ENCODE peak calls at places on chromosomes 3 and 15, in seven cellular contexts. One of them, this sample, is unnamed. For H3K4me1, the result is how much of the 10 kb centered on the place peaks cover.

GRCh38 chr3:124059580-124059979 is 67.7 kb upstream of the ROPN1 start:
- DNase-seq in small intestine: no peak
- DNase-seq in tibial nerve: no peak
- DNase-seq in esophagus squamous epithelium: no peak
- DNase-seq in neural progenitor cell: no peak
- DNase-seq in breast epithelium: no peak
- DNase-seq in neuronal stem cell: no peak
- DNase-seq in this sample: no peak

GRCh38 chr3:55570361-55570760 is 83.3 kb upstream of the WNT5A start:
- DNase-seq in neural progenitor cell: no peak
- DNase-seq in small intestine: no peak
- DNase-seq in breast epithelium: no peak
- DNase-seq in esophagus squamous epithelium: no peak
- DNase-seq in neuronal stem cell: no peak
- DNase-seq in tibial nerve: no peak
- DNase-seq in this sample: no peak

GRCh38 chr3:180987344-180987743 is 2.2 kb downstream of the DNAJC19 start:
- DNase-seq in neuronal stem cell: no peak
- DNase-seq in small intestine: no peak
- DNase-seq in breast epithelium: no peak
- DNase-seq in esophagus squamous epithelium: no peak
- DNase-seq in neural progenitor cell: no peak
- DNase-seq in tibial nerve: no peak
- DNase-seq in this sample: no peak

GRCh38 chr3:151283907-151284461 is 5.6 kb upstream of the P2RY14 start:
- DNase-seq in esophagus squamous epithelium: no peak
- DNase-seq in breast epithelium: no peak
- DNase-seq in neural progenitor cell: no peak
- DNase-seq in small intestine: no peak
- DNase-seq in tibial nerve: no peak
- DNase-seq in neuronal stem cell: no peak
- DNase-seq in this sample: peak

GRCh38 chr3:23999012-23999641 is 54.0 kb downstream of the NR1D2 start:
- DNase-seq in neuronal stem cell: peak
- DNase-seq in small intestine: peak
- DNase-seq in neural progenitor cell: peak
- DNase-seq in breast epithelium: peak
- DNase-seq in esophagus squamous epithelium: no peak
- DNase-seq in tibial nerve: peak
- DNase-seq in this sample: peak

GRCh38 chr3:107384428-107384827 is 7.2 kb downstream of the CCDC54 start:
- DNase-seq in neuronal stem cell: no peak
- DNase-seq in neural progenitor cell: no peak
- DNase-seq in breast epithelium: no peak
- DNase-seq in tibial nerve: no peak
- DNase-seq in small intestine: no peak
- DNase-seq in esophagus squamous epithelium: no peak
- DNase-seq in this sample: no peak

GRCh38 chr15:61871926-61872522 is 188.2 kb downstream of the VPS13C start:
- DNase-seq in small intestine: peak
- DNase-seq in neural progenitor cell: peak
- DNase-seq in neuronal stem cell: no peak
- DNase-seq in breast epithelium: no peak
- DNase-seq in esophagus squamous epithelium: no peak
- DNase-seq in tibial nerve: no peak
- DNase-seq in this sample: no peak

GRCh38 chr15:74505837-74506514 is 35.0 kb upstream of the ARID3B start:
- DNase-seq in tibial nerve: no peak
- DNase-seq in neuronal stem cell: no peak
- DNase-seq in small intestine: no peak
- DNase-seq in neural progenitor cell: no peak
- DNase-seq in esophagus squamous epithelium: no peak
- DNase-seq in breast epithelium: no peak
- DNase-seq in this sample: no peak

GRCh38 chr3:194756460-194757355 is 71.0 kb downstream of the FAM43A start:
- DNase-seq in breast epithelium: no peak
- DNase-seq in esophagus squamous epithelium: no peak
- DNase-seq in neuronal stem cell: no peak
- DNase-seq in tibial nerve: no peak
- DNase-seq in neural progenitor cell: no peak
- DNase-seq in small intestine: no peak
- DNase-seq in this sample: no peak

GRCh38 chr15:78695046-78695671 is 54.1 kb upstream of the CHRNB4 start:
- DNase-seq in esophagus squamous epithelium: no peak
- DNase-seq in neuronal stem cell: no peak
- DNase-seq in breast epithelium: no peak
- DNase-seq in small intestine: no peak
- DNase-seq in neural progenitor cell: no peak
- DNase-seq in tibial nerve: no peak
- DNase-seq in this sample: no peak

GRCh38 chr3:101964861-101965260 is 115.5 kb downstream of the NFKBIZ start:
- DNase-seq in breast epithelium: no peak
- DNase-seq in tibial nerve: no peak
- DNase-seq in neural progenitor cell: peak
- DNase-seq in small intestine: no peak
- DNase-seq in esophagus squamous epithelium: no peak
- DNase-seq in neuronal stem cell: no peak
- DNase-seq in this sample: no peak

GRCh38 chr3:13141991-13142412 is 68.8 kb upstream of the IQSEC1 start:
- DNase-seq in breast epithelium: no peak
- DNase-seq in neural progenitor cell: peak
- DNase-seq in tibial nerve: no peak
- DNase-seq in small intestine: no peak
- DNase-seq in esophagus squamous epithelium: no peak
- DNase-seq in neuronal stem cell: peak
- DNase-seq in this sample: peak

GRCh38 chr3:181696641-181697230 is 15.0 kb upstream of the SOX2 start:
- DNase-seq in small intestine: no peak
- DNase-seq in esophagus squamous epithelium: no peak
- DNase-seq in neuronal stem cell: no peak
- DNase-seq in tibial nerve: no peak
- DNase-seq in neural progenitor cell: no peak
- DNase-seq in breast epithelium: no peak
- DNase-seq in this sample: no peak

GRCh38 chr15:69987492-69988482 is 109.9 kb downstream of the TLE3 start:
- DNase-seq in esophagus squamous epithelium: no peak
- DNase-seq in neural progenitor cell: no peak
- DNase-seq in neuronal stem cell: no peak
- DNase-seq in tibial nerve: no peak
- DNase-seq in breast epithelium: no peak
- DNase-seq in small intestine: peak
- DNase-seq in this sample: no peak

GRCh38 chr3:171376125-171376947 is 83.9 kb downstream of the TNIK start:
- DNase-seq in breast epithelium: no peak
- DNase-seq in small intestine: no peak
- DNase-seq in esophagus squamous epithelium: no peak
- DNase-seq in neural progenitor cell: no peak
- DNase-seq in tibial nerve: no peak
- DNase-seq in neuronal stem cell: no peak
- DNase-seq in this sample: no peak
- H3K4me1 ChIP-seq in breast epithelium: under half
- H3K4me1 ChIP-seq in small intestine: under half
- H3K4me1 ChIP-seq in esophagus squamous epithelium: under half
- H3K4me1 ChIP-seq in neural progenitor cell: under half
- H3K4me1 ChIP-seq in tibial nerve: under half
- H3K4me1 ChIP-seq in neuronal stem cell: under half
- H3K4me1 ChIP-seq in this sample: under half

DNA sequence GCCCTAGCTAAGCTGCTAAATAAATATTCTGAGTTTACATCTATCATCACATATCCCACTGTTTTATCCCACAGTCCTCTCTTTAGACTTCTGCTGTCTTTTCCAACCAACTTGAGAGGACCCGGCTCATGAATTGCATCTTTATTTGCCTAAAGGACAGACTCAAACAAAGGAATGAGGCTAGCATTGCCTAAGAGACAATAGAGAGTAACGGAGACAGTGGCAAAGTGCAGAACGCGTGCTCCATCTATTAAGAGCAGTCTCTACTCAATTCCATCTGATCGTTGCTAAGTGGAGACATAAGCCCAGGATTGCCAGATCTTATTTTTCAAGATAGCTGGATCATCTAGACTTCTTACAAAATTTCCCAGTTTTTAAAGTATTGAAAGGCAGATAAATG is 2.3 kb downstream of the ADAMTSL3 start:
- DNase-seq in breast epithelium: no peak
- DNase-seq in esophagus squamous epithelium: no peak
- DNase-seq in neuronal stem cell: no peak
- DNase-seq in neural progenitor cell: no peak
- DNase-seq in small intestine: no peak
- DNase-seq in tibial nerve: no peak
- DNase-seq in this sample: no peak
- H3K27ac ChIP-seq in breast epithelium: no peak
- H3K27ac ChIP-seq in esophagus squamous epithelium: no peak
- H3K27ac ChIP-seq in neuronal stem cell: no peak
- H3K27ac ChIP-seq in neural progenitor cell: no peak
- H3K27ac ChIP-seq in small intestine: no peak
- H3K27ac ChIP-seq in tibial nerve: no peak
- H3K27ac ChIP-seq in this sample: peak

GRCh38 chr3:187188931-187189330 is 8.4 kb upstream of the RTP1 start:
- DNase-seq in tibial nerve: no peak
- DNase-seq in esophagus squamous epithelium: no peak
- DNase-seq in neural progenitor cell: no peak
- DNase-seq in breast epithelium: no peak
- DNase-seq in neuronal stem cell: no peak
- DNase-seq in small intestine: no peak
- DNase-seq in this sample: no peak

GRCh38 chr3:187186375-187186774 is 10.9 kb upstream of the RTP1 start:
- DNase-seq in tibial nerve: no peak
- DNase-seq in esophagus squamous epithelium: no peak
- DNase-seq in neuronal stem cell: no peak
- DNase-seq in breast epithelium: no peak
- DNase-seq in neural progenitor cell: no peak
- DNase-seq in small intestine: no peak
- DNase-seq in this sample: no peak

GRCh38 chr3:187183903-187184302 is 13.4 kb upstream of the RTP1 start:
- DNase-seq in esophagus squamous epithelium: no peak
- DNase-seq in neural progenitor cell: no peak
- DNase-seq in breast epithelium: no peak
- DNase-seq in neuronal stem cell: no peak
- DNase-seq in small intestine: no peak
- DNase-seq in tibial nerve: no peak
- DNase-seq in this sample: no peak

GRCh38 chr3:187185759-187186158 is 11.5 kb upstream of the RTP1 start:
- DNase-seq in breast epithelium: no peak
- DNase-seq in neural progenitor cell: peak
- DNase-seq in neuronal stem cell: no peak
- DNase-seq in esophagus squamous epithelium: no peak
- DNase-seq in small intestine: no peak
- DNase-seq in tibial nerve: no peak
- DNase-seq in this sample: no peak

DNA sequence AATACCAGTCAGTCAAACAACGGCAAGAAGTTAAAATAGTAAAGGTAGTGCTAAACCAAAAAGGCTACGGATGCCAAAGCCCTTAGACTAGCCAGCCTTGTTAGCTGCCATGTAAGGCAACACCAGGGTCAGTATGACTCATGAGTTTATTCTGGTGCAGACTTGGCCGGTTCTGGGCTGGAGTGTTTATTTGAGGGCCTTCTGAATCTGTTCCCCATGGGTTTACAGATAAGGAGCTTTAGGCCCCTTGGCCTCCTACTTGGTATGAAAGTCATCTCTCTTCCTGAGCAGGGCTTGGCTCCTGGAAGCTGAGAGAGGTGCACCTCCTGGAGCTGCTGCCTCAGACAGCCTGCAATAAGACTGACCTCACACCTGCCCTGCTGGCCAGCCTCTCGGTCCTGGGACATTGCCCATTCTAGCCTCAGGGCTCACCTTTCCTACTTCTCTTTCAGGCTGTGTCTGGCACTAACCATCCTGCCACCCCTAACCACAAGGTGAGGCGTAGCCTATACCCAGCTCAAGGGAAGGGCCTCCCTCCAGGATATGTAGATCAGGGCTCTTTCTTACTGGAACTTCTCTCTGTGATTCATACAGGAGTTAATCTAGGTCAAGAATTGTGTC is 10.4 kb upstream of the RTP1 start:
- DNase-seq in neuronal stem cell: no peak
- DNase-seq in esophagus squamous epithelium: no peak
- DNase-seq in tibial nerve: no peak
- DNase-seq in neural progenitor cell: no peak
- DNase-seq in small intestine: no peak
- DNase-seq in breast epithelium: peak
- DNase-seq in this sample: peak
- H3K4me3 ChIP-seq in neuronal stem cell: no peak
- H3K4me3 ChIP-seq in esophagus squamous epithelium: no peak
- H3K4me3 ChIP-seq in tibial nerve: no peak
- H3K4me3 ChIP-seq in neural progenitor cell: no peak
- H3K4me3 ChIP-seq in small intestine: no peak
- H3K4me3 ChIP-seq in breast epithelium: no peak
- H3K4me3 ChIP-seq in this sample: no peak

DNA sequence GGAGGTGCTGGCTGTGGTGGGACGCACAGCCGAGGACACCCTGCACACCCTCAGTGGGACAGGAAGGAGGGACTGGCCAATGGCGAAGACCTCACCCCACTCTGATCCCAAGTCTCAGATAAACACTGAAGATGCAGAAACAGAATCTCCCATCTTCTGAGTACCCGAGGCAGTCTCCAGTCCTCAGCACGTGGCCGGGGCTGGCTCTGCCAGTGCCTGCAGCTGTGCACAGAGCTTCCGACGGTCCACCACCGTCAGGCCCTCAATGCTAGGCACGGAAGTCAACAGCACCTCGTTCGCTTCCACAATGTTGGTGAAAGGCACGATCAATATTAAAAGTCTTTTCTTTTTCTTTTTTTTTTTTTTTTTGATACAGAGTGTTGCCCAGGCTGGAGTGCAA is 16.8 kb upstream of the OCA2 start:
- DNase-seq in neuronal stem cell: no peak
- DNase-seq in esophagus squamous epithelium: no peak
- DNase-seq in neural progenitor cell: no peak
- DNase-seq in breast epithelium: no peak
- DNase-seq in small intestine: no peak
- DNase-seq in tibial nerve: no peak
- DNase-seq in this sample: no peak
- H3K4me1 ChIP-seq in neuronal stem cell: under half
- H3K4me1 ChIP-seq in esophagus squamous epithelium: under half
- H3K4me1 ChIP-seq in neural progenitor cell: under half
- H3K4me1 ChIP-seq in breast epithelium: under half
- H3K4me1 ChIP-seq in small intestine: under half
- H3K4me1 ChIP-seq in tibial nerve: under half
- H3K4me1 ChIP-seq in this sample: under half

DNA sequence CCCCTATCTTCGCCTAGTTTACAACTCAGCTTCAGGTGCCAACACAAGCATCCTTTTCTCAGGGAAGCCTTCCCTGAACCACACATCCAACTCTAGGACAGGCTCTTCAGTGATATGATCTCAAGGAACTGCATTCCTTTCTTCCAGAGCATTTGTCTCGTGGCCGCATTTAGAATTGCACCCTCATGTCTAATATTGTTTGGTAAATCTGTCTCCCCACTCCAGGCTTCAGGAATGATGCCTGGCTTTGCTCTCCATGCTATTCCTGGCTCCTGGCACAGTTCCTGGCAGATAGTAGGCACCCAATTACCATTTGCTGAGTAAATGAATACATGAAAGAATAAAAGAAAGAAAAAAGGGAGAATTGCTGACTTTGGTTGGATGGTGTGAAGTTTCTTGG is 2.4 kb downstream of the CYP19A1 start:
- DNase-seq in breast epithelium: no peak
- DNase-seq in small intestine: no peak
- DNase-seq in neural progenitor cell: no peak
- DNase-seq in tibial nerve: no peak
- DNase-seq in esophagus squamous epithelium: no peak
- DNase-seq in neuronal stem cell: no peak
- DNase-seq in this sample: peak
- H3K27ac ChIP-seq in breast epithelium: no peak
- H3K27ac ChIP-seq in small intestine: no peak
- H3K27ac ChIP-seq in neural progenitor cell: no peak
- H3K27ac ChIP-seq in tibial nerve: no peak
- H3K27ac ChIP-seq in esophagus squamous epithelium: no peak
- H3K27ac ChIP-seq in neuronal stem cell: no peak
- H3K27ac ChIP-seq in this sample: peak